ENCODE peak calls at places on chromosomes 12 and 14, in six cellular contexts. H, G, M, O, Z and D are unnamed samples.
A peak's percentile ranks its signal among the peaks of the same experiment; 100 is the strongest.

GRCh38 chr12:45388545-45388944 is 172.7 kb downstream of the ANO6 start:
- DNase-seq in Z (no peak), M (no peak), G (peak; percentile 58), H (peak; percentile 49), O (no peak), D (peak; percentile 69)

GRCh38 chr14:21063479-21063878 is 5.9 kb downstream of the RNASE8 start:
- DNase-seq in G (peak; percentile 86), M (no peak), H (no peak), Z (no peak), O (no peak), D (peak; percentile 75)

GRCh38 chr14:50070230-50070629 is 46.1 kb downstream of the VCPKMT start:
- DNase-seq in M (no peak), H (no peak), Z (no peak), G (no peak), O (no peak), D (no peak)

GRCh38 chr12:50087995-50088394 is 2.9 kb downstream of the SMARCD1 start:
- DNase-seq in H (no peak), Z (no peak), M (no peak), O (no peak), G (peak; percentile 85), D (peak; percentile 89)

GRCh38 chr12:131985145-131985875 is 35.6 kb downstream of the EP400 start:
- DNase-seq in G (no peak), H (no peak), Z (no peak), O (no peak), M (no peak), D (no peak)

GRCh38 chr12:46506198-46506597 is 133.6 kb upstream of the SLC38A2 start:
- DNase-seq in G (no peak), H (no peak), Z (no peak), O (no peak), M (no peak), D (no peak)

GRCh38 chr14:23605931-23606585 is 27.5 kb upstream of the JPH4 start:
- DNase-seq in H (no peak), M (no peak), G (peak; percentile 12), O (no peak), Z (peak; percentile 41), D (no peak)

GRCh38 chr14:36424478-36425102 is 95.4 kb downstream of the NKX2-1 start:
- DNase-seq in G (no peak), M (no peak), Z (no peak), H (no peak), O (no peak), D (no peak)

GRCh38 chr12:61490732-61491498 is 769.3 kb upstream of the USP15 start:
- DNase-seq in G (no peak), Z (no peak), H (no peak), O (no peak), M (no peak), D (no peak)

GRCh38 chr14:82003418-82003817 is 469.8 kb upstream of the SEL1L start:
- DNase-seq in G (no peak), H (no peak), O (no peak), Z (no peak), M (no peak), D (no peak)

GRCh38 chr12:105933671-105934665 is 204.8 kb downstream of the NUAK1 start:
- DNase-seq in G (peak; percentile 99), Z (no peak), M (no peak), H (no peak), O (no peak), D (peak; percentile 98)

GRCh38 chr12:105698047-105698446 is 367.6 kb downstream of the C12orf75 start:
- DNase-seq in Z (no peak), H (no peak), G (no peak), M (no peak), O (no peak), D (no peak)

GRCh38 chr14:32980887-32981501 is 42.3 kb downstream of the NPAS3 start:
- DNase-seq in O (no peak), H (no peak), G (no peak), M (no peak), Z (no peak), D (no peak)

GRCh38 chr12:120529641-120530314 is 820 bp upstream of the COQ5 start:
- DNase-seq in G (peak; percentile 33), H (peak; percentile 63), M (no peak), Z (no peak), O (no peak), D (peak; percentile 66)

GRCh38 chr12:15278816-15279658 is 43.3 kb upstream of the PTPRO start:
- DNase-seq in O (no peak), G (peak; percentile 3), Z (no peak), M (no peak), H (no peak), D (peak; percentile 82)

GRCh38 chr12:71737204-71737603 is 17.5 kb upstream of the RAB21 start:
- DNase-seq in O (no peak), M (no peak), G (no peak), Z (no peak), H (no peak), D (no peak)

GRCh38 chr12:112824701-112825100 is 33.2 kb downstream of the RPH3A start:
- DNase-seq in M (no peak), O (no peak), Z (no peak), H (no peak), G (no peak), D (no peak)

GRCh38 chr14:36217732-36218131 is 41.2 kb upstream of the PTCSC3 start:
- DNase-seq in Z (no peak), O (no peak), G (no peak), H (no peak), M (no peak), D (no peak)

GRCh38 chr14:63777024-63777423 is 49.2 kb upstream of the SGPP1 start:
- DNase-seq in M (no peak), Z (no peak), H (no peak), G (peak; percentile 69), O (no peak), D (peak; percentile 69)

GRCh38 chr12:123491056-123491455 is 33.1 kb downstream of the SNRNP35 start:
- DNase-seq in H (no peak), M (no peak), Z (no peak), G (no peak), O (no peak), D (no peak)

GRCh38 chr14:59998575-59998974 is 78.6 kb downstream of the LRRC9 start:
- DNase-seq in M (no peak), O (no peak), Z (no peak), H (no peak), G (no peak), D (no peak)

GRCh38 chr12:119006749-119007148 is 25.4 kb downstream of the SRRM4 start:
- DNase-seq in M (no peak), H (no peak), G (no peak), Z (no peak), O (no peak), D (no peak)

GRCh38 chr12:48997719-48998496 is 1.3 kb downstream of the DDN start:
- DNase-seq in Z (no peak), H (peak; percentile 87), O (peak; percentile 36), M (no peak), G (no peak), D (peak; percentile 43)

GRCh38 chr14:35678403-35679028 is 130.6 kb downstream of the RALGAPA1 start:
- DNase-seq in Z (no peak), G (no peak), H (no peak), O (no peak), M (no peak), D (no peak)

GRCh38 chr12:114747156-114747555 is 63.2 kb upstream of the TBX3 start:
- DNase-seq in Z (no peak), G (peak; percentile 70), M (no peak), H (no peak), O (no peak), D (no peak)

GRCh38 chr12:21552983-21553673 is 27.0 kb downstream of the SPX start:
- DNase-seq in H (no peak), G (no peak), Z (no peak), M (no peak), O (no peak), D (no peak)

GRCh38 chr12:53241623-53242412 is 9.8 kb upstream of the RARG start:
- DNase-seq in Z (no peak), H (no peak), G (no peak), M (no peak), O (no peak), D (no peak)

GRCh38 chr12:116882742-116883141 is 1.5 kb upstream of the HRK start:
- DNase-seq in O (no peak), G (peak; percentile 61), H (no peak), Z (no peak), M (peak; percentile 52), D (peak; percentile 70)

GRCh38 chr14:100914597-100915021 is 11.1 kb upstream of the RTL1 start:
- DNase-seq in H (no peak), G (peak; percentile 59), Z (no peak), O (no peak), M (no peak), D (peak; percentile 64)

GRCh38 chr12:68455676-68456345 is 123.6 kb upstream of the MDM1 start:
- DNase-seq in H (no peak), O (no peak), G (peak; percentile 12), Z (no peak), M (no peak), D (no peak)